ENCODE peak calls at places on chromosome 9, in ten cellular contexts. Q is HCT116, T is left ventricle myocardium inferior, D is astrocyte, N is ovary, U is adrenal gland, B is lower lobe of right lung, L is dorsolateral prefrontal cortex, M is fibroblast of lung, C is psoas muscle. F is an unnamed sample.
A peak's percentile ranks its signal among the peaks of the same experiment; 100 is the strongest.

GRCh38 chr9:114001794-114002261 is 76.3 kb downstream of the AMBP start:
- DNase-seq in C (no peak), M (no peak), B (no peak), D (no peak), T (no peak), Q (no peak), L (no peak), U (no peak), N (no peak), F (peak; percentile 51)

GRCh38 chr9:107269681-107270080 is 13.4 kb upstream of the RAD23B start:
- DNase-seq in D (no peak), C (no peak), L (no peak), T (no peak), Q (no peak), B (no peak), N (no peak), U (no peak), M (peak; percentile 80), F (no peak)

GRCh38 chr9:33506626-33507370 is 17.3 kb upstream of the ANKRD18B start:
- DNase-seq in U (peak; percentile 51), M (peak; percentile 91), Q (peak; percentile 27), C (no peak), T (no peak), B (no peak), L (no peak), D (peak; percentile 98), N (no peak), F (no peak)

GRCh38 chr9:98977246-98977681 is 33.6 kb downstream of the COL15A1 start:
- DNase-seq in T (peak; percentile 76), U (no peak), L (no peak), C (no peak), M (no peak), Q (no peak), D (no peak), N (no peak), B (no peak), F (no peak)

GRCh38 chr9:105484226-105484625 is 36.4 kb downstream of the FSD1L start:
- DNase-seq in C (no peak), T (no peak), L (no peak), M (no peak), B (no peak), D (no peak), N (no peak), Q (no peak), U (no peak), F (no peak)

GRCh38 chr9:69078581-69078980 is 43.0 kb downstream of the FXN start:
- DNase-seq in U (peak; percentile 57), N (peak; percentile 49), B (no peak), Q (no peak), T (peak; percentile 46), D (no peak), L (no peak), M (peak; percentile 28), C (no peak), F (no peak)

GRCh38 chr9:70044450-70045307 is 1.0 kb downstream of the MAMDC2 start:
- DNase-seq in L (no peak), B (no peak), C (peak; percentile 36), U (no peak), M (peak; percentile 49), Q (no peak), T (peak; percentile 25), D (peak; percentile 52), N (peak; percentile 57), F (no peak)

GRCh38 chr9:28073278-28073677 is 500.0 kb upstream of the C9orf72 start:
- DNase-seq in U (no peak), B (no peak), N (no peak), Q (peak; percentile 15), C (no peak), L (no peak), D (peak; percentile 3), T (no peak), M (peak; percentile 60), F (no peak)

GRCh38 chr9:21434202-21435014 is 5.8 kb upstream of the IFNA1 start:
- DNase-seq in Q (peak; percentile 63), L (no peak), U (peak; percentile 28), N (no peak), C (no peak), D (peak; percentile 49), B (no peak), M (peak; percentile 83), T (no peak), F (no peak)

GRCh38 chr9:93205896-93206575 is 22.1 kb downstream of the WNK2 start:
- DNase-seq in U (no peak), N (no peak), L (no peak), Q (no peak), M (no peak), B (peak; percentile 21), C (no peak), T (peak; percentile 59), D (no peak), F (peak; percentile 71)

GRCh38 chr9:93209097-93209496 is 25.2 kb downstream of the WNK2 start:
- DNase-seq in Q (no peak), T (no peak), L (no peak), C (no peak), M (no peak), U (no peak), N (no peak), B (peak; percentile 30), D (no peak), F (no peak)

GRCh38 chr9:93206576-93207155 is 22.7 kb downstream of the WNK2 start:
- DNase-seq in N (no peak), L (no peak), Q (no peak), M (no peak), B (peak; percentile 20), D (no peak), C (no peak), T (no peak), U (no peak), F (peak; percentile 48)

GRCh38 chr9:93207860-93208734 is 24.2 kb downstream of the WNK2 start:
- DNase-seq in B (peak; percentile 16), Q (no peak), D (no peak), U (no peak), N (no peak), M (no peak), L (no peak), T (no peak), C (no peak), F (peak; percentile 52)

DNA sequence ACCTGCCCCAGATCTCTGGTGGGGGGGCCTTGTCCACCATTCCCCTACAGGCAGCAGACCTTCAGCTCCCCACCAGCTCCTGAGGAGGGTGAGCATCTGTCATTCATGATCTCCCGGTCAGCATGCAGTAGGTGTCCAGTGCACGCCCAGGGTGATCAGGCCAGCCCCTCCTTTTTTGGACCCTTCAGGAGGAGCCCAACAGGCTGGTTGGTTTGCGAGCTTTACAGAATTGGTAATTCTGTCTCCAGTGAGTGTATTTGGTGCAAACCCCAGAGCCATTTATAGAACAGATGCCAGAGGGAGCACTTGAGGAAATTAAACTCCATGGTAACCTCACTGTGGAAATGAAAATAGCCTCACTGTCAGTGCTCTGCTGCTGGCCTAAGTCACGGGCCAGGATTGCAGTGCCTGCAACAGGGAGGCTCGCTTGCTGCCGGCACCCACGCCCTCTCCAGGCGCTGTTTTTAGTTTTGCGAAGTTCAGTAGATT is 23.4 kb downstream of the WNK2 start:
- DNase-seq in Q (no peak), M (peak; percentile 51), T (peak; percentile 64), C (no peak), B (peak; percentile 40), L (peak; percentile 61), N (peak; percentile 56), D (peak; percentile 51), U (no peak), F (peak; percentile 83)
- H3K27ac ChIP-seq in Q (no peak overlapping the region), M (no peak overlapping the region), T (peak overlapping the region; percentile 94), C (peak overlapping the region; percentile 78), B (no peak overlapping the region), L (peak overlapping the region; percentile 86), N (no peak overlapping the region), D (no peak overlapping the region), U (no peak overlapping the region), F (no peak overlapping the region)

DNA sequence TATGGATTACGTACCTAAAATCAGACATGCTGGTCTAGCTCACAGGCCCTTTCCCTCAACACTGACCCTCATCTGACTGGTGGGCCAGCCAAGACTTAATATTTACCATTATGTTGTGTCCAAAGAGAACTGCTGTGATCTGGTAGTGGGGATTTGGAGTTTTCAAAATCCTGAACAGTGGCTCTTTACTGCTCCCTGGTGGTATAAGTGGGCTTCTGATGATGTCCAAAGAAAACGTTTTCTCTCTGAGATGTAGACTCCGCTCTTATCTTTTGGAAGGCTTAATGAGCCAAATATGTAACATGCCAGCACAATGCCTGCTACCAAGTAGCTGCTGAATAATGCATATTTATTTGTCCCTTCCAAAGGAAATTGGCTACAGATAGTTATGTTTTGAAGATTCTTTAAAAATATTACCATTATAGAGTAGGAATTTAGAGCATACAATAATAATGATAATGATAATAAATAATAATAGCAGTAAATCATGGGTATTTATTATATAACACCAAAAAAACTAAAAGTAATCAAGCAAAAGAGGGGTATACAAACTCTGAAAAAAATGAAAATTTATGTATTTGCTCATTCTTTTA is 406.6 kb upstream of the TNC start:
- DNase-seq in U (no peak), D (peak; percentile 59), C (no peak), M (peak; percentile 80), T (no peak), Q (peak; percentile 47), B (no peak), N (no peak), L (no peak), F (no peak)
- TF ChIP-seq CTCF in U (peak; percentile 16), D (peak; percentile 90), C (peak; percentile 57), M (peak; percentile 88), T (peak; percentile 64), Q (peak; percentile 77), B (peak; percentile 67), N (no peak), L (peak; percentile 82), F (peak; percentile 66)

GRCh38 chr9:78097541-78097940 is 65.9 kb upstream of the GNAQ start:
- DNase-seq in T (no peak), C (no peak), U (peak; percentile 16), B (no peak), M (no peak), N (no peak), D (no peak), L (no peak), Q (no peak), F (no peak)
- H3K4me3 ChIP-seq in T (no peak overlapping the region), C (no peak overlapping the region), U (no peak overlapping the region), B (no peak overlapping the region), M (no peak overlapping the region), N (no peak overlapping the region), D (no peak overlapping the region), L (peak overlapping the region; percentile 62), Q (no peak overlapping the region), F (no peak overlapping the region)

DNA sequence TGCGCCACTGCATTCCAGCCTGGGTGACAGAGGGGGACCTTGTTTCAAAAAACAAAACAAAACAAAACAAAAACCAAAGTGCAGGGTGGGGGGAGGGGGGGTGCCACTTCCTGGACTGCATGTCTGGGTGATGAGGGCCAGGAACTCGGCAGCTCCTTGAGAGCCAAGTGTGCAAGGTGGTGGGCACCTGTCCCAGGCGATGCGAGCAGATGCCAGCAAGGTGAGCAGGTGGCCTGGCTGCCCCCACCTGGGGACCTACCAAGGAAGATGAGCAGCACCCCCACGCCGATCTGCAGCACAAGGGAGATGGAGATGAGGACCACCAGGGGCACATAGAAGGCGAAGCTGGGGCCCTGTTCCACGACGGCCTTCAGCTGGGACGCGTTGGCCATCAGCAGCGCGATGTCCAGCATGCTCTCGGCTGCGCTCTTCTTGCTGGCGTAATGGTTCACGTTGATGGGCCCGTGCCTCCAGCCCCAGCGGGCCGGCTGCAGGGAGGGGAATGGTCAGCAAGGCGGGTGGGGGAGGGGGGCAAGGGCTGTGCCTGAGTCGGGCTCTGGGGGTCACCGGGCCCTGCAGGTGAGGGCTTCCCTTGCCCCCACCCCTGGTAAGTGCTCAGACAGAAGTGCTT is 7.8 kb downstream of the NINJ1 start:
- DNase-seq in Q (no peak), C (no peak), L (no peak), U (peak; percentile 30), T (peak; percentile 16), D (no peak), B (peak; percentile 47), M (no peak), N (no peak), F (peak; percentile 71)
- H3K27ac ChIP-seq in Q (no peak overlapping the region), C (peak overlapping the region; percentile 30), L (no peak overlapping the region), U (peak overlapping the region; percentile 97), T (peak overlapping the region; percentile 93), D (no peak overlapping the region), B (peak overlapping the region; percentile 67), M (no peak overlapping the region), N (no peak overlapping the region), F (peak overlapping the region; percentile 15)

F was measured in kidney.